ENCODE peak calls at places on chromosomes 5 and 9, in four cellular contexts. Y, H, N and M are unnamed samples. For H3K27me3, H3K4me1 and H3K36me3, the result is how much of the 10 kb centered on the place peaks cover.

GRCh38 chr5:176647870-176648466 is 684 bp downstream of the TSPAN17 start:
- DNase-seq in Y (peak), H (peak), N (peak), M (no peak)

GRCh38 chr9:87671925-87672324 is 54.0 kb upstream of the CTSL start:
- DNase-seq in Y (no peak), H (no peak), N (no peak), M (no peak)

GRCh38 chr9:129888085-129888808 is 53.0 kb downstream of the USP20 start:
- DNase-seq in Y (no peak), H (peak), N (no peak), M (no peak)

GRCh38 chr9:134597957-134598883 is 43.4 kb upstream of the COL5A1 start:
- DNase-seq in Y (no peak), H (no peak), N (no peak), M (no peak)

GRCh38 chr5:132354828-132355765 is 14.4 kb upstream of the SLC22A5 start:
- DNase-seq in Y (no peak), H (no peak), N (no peak), M (no peak)

GRCh38 chr9:137069508-137070071 is 767 bp downstream of the SAPCD2 start:
- DNase-seq in Y (no peak), H (no peak), N (no peak), M (peak)

GRCh38 chr5:170390472-170390871 is 1.3 kb upstream of the KCNMB1 start:
- DNase-seq in Y (no peak), H (no peak), N (no peak), M (no peak)

GRCh38 chr5:431001-431710 is 11.8 kb upstream of the EXOC3 start:
- DNase-seq in Y (no peak), H (peak), N (peak), M (no peak)

GRCh38 chr5:14143509-14143842 is 334 bp downstream of the TRIO start:
- DNase-seq in Y (no peak), H (no peak), N (no peak), M (no peak)

GRCh38 chr5:94316916-94317838 is 301.2 kb downstream of the KIAA0825 start:
- DNase-seq in Y (no peak), H (no peak), N (no peak), M (no peak)

GRCh38 chr5:67431191-67431590 is 234.6 kb upstream of the CD180 start:
- DNase-seq in Y (peak), H (no peak), N (no peak), M (no peak)

GRCh38 chr5:147400836-147401235 is 109.0 kb downstream of the DPYSL3 start:
- DNase-seq in Y (peak), H (no peak), N (no peak), M (no peak)

GRCh38 chr5:150069619-150070276 is 16.6 kb downstream of the CSF1R start:
- DNase-seq in Y (no peak), H (no peak), N (peak), M (peak)

GRCh38 chr5:124628721-124629596 is 117.5 kb downstream of the ZNF608 start:
- DNase-seq in Y (peak), H (peak), N (no peak), M (peak)

GRCh38 chr5:11182441-11183080 is 421.5 kb upstream of the DAP start:
- DNase-seq in Y (peak), H (peak), N (no peak), M (no peak)

GRCh38 chr9:115921301-115921700 is 232.3 kb upstream of the PAPPA start:
- DNase-seq in Y (peak), H (no peak), N (no peak), M (no peak)

GRCh38 chr5:80069251-80069650 is 34.1 kb downstream of the THBS4 start:
- DNase-seq in Y (no peak), H (no peak), N (no peak), M (no peak)

GRCh38 chr9:136044207-136044970 is 50.7 kb downstream of the NACC2 start:
- DNase-seq in Y (no peak), H (no peak), N (no peak), M (peak)

GRCh38 chr9:1267581-1267980 is 217.4 kb downstream of the DMRT2 start:
- DNase-seq in Y (no peak), H (no peak), N (no peak), M (no peak)

GRCh38 chr9:129235931-129236331 is 57.9 kb upstream of the IER5L start:
- DNase-seq in Y (no peak), H (peak), N (peak), M (no peak)

GRCh38 chr9:105264380-105264779 is 19.9 kb downstream of the SLC44A1 start:
- DNase-seq in Y (peak), H (no peak), N (no peak), M (no peak)

GRCh38 chr5:150522504-150523464 is 14.9 kb downstream of the NDST1 start:
- DNase-seq in Y (no peak), H (no peak), N (no peak), M (no peak)

GRCh38 chr9:35976726-35977125 is 18.8 kb upstream of the OR2S2 start:
- DNase-seq in Y (no peak), H (no peak), N (no peak), M (no peak)

GRCh38 chr5:148956632-148957385 is 106.1 kb downstream of the SH3TC2 start:
- DNase-seq in Y (peak), H (peak), N (no peak), M (no peak)

GRCh38 chr5:88659529-88660325 is 223.3 kb downstream of the MEF2C start:
- DNase-seq in Y (peak), H (no peak), N (no peak), M (no peak)

GRCh38 chr5:89071101-89071940 is 188.3 kb upstream of the MEF2C start:
- DNase-seq in Y (peak), H (no peak), N (no peak), M (no peak)

GRCh38 chr9:128024761-128025308 is 42.3 kb downstream of the NAIF1 start:
- DNase-seq in Y (no peak), H (no peak), N (no peak), M (no peak)

GRCh38 chr5:14017904-14018303 is 73.4 kb upstream of the DNAH5 start:
- DNase-seq in Y (no peak), H (no peak), N (no peak), M (no peak)

GRCh38 chr9:92299116-92299515 is 5.6 kb upstream of the IARS1 start:
- DNase-seq in Y (no peak), H (no peak), N (no peak), M (no peak)

GRCh38 chr9:28951945-28952344 is 1378.7 kb upstream of the C9orf72 start:
- DNase-seq in Y (no peak), H (no peak), N (no peak), M (no peak)

GRCh38 chr5:73783823-73784222 is 157.8 kb downstream of the ARHGEF28 start:
- DNase-seq in Y (peak), H (no peak), N (no peak), M (no peak)

GRCh38 chr5:138770977-138771376 is 17.8 kb downstream of the CTNNA1 start:
- DNase-seq in Y (no peak), H (no peak), N (no peak), M (no peak)

GRCh38 chr9:75891277-75892167 is 1.0 kb downstream of the PCSK5 start:
- DNase-seq in Y (peak), H (peak), N (peak), M (no peak)

GRCh38 chr5:76524101-76524835 is 98.9 kb downstream of the F2RL2 start:
- DNase-seq in Y (peak), H (no peak), N (no peak), M (no peak)

GRCh38 chr9:81264516-81264915 is 424.8 kb downstream of the TLE1 start:
- DNase-seq in Y (peak), H (no peak), N (no peak), M (no peak)

GRCh38 chr9:36151306-36152210 is 15.0 kb downstream of the GLIPR2 start:
- DNase-seq in Y (peak), H (no peak), N (peak), M (no peak)

GRCh38 chr9:105063665-105064247 is 135.8 kb upstream of the ABCA1 start:
- DNase-seq in Y (peak), H (peak), N (no peak), M (no peak)

GRCh38 chr5:123708074-123708806 is 196.3 kb downstream of the CSNK1G3 start:
- DNase-seq in Y (peak), H (no peak), N (no peak), M (no peak)

GRCh38 chr9:93812410-93812668 is 142.8 kb downstream of the BARX1 start:
- DNase-seq in Y (no peak), H (no peak), N (no peak), M (no peak)

GRCh38 chr5:97297063-97297715 is 114.1 kb upstream of the RIOK2 start:
- DNase-seq in Y (peak), H (peak), N (no peak), M (no peak)

DNA sequence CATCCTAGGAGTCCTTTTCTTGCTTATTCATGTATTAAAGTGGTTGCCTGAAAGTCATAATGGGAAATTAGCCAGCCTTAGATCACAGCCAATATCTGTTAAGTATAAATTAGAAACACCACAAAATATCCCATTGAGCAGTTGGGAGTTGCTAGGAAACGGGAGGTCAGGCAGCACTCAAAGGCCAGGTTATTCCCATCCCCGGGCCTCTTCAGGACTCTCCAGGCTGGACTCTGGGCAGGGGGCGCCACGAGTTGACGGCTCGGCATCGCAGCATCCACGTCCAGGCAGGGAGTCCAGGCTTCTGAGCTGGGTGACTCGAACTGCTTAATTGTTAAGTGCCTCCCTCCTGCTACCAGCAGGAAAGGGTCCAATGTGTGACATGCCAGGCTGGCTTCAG is 116.8 kb upstream of the RETREG1 start:
- DNase-seq in Y (no peak), H (no peak), N (no peak), M (no peak)
- H3K27me3 ChIP-seq in Y (under half), H (under half), N (under half), M (under half)

GRCh38 chr5:178213748-178214151 is 9.4 kb downstream of the HNRNPAB start:
- DNase-seq in Y (no peak), H (no peak), N (no peak), M (no peak)
- H3K4me1 ChIP-seq in Y (under half), H (under half), N (under half), M (under half)

GRCh38 chr5:168557389-168557788 is 21.8 kb downstream of the PANK3 start:
- DNase-seq in Y (no peak), H (no peak), N (no peak), M (no peak)

GRCh38 chr5:168549554-168549953 is 20.4 kb downstream of the FBLL1 start:
- DNase-seq in Y (no peak), H (no peak), N (no peak), M (no peak)

GRCh38 chr5:168553377-168554130 is 24.4 kb downstream of the FBLL1 start:
- DNase-seq in Y (no peak), H (no peak), N (no peak), M (no peak)

GRCh38 chr5:168552146-168552545 is 23.0 kb downstream of the FBLL1 start:
- DNase-seq in Y (peak), H (no peak), N (no peak), M (no peak)
- H3K36me3 ChIP-seq in Y (under half), H (under half), N (under half), M (under half)

GRCh38 chr9:131835132-131835910 is 95.4 kb upstream of the RAPGEF1 start:
- DNase-seq in Y (no peak), H (no peak), N (no peak), M (no peak)

GRCh38 chr9:131833083-131833482 is 93.2 kb upstream of the RAPGEF1 start:
- DNase-seq in Y (no peak), H (no peak), N (no peak), M (no peak)

GRCh38 chr9:131834721-131835120 is 94.8 kb upstream of the RAPGEF1 start:
- DNase-seq in Y (no peak), H (no peak), N (no peak), M (no peak)

GRCh38 chr9:131836021-131836420 is 96.1 kb upstream of the RAPGEF1 start:
- DNase-seq in Y (no peak), H (no peak), N (no peak), M (no peak)

DNA sequence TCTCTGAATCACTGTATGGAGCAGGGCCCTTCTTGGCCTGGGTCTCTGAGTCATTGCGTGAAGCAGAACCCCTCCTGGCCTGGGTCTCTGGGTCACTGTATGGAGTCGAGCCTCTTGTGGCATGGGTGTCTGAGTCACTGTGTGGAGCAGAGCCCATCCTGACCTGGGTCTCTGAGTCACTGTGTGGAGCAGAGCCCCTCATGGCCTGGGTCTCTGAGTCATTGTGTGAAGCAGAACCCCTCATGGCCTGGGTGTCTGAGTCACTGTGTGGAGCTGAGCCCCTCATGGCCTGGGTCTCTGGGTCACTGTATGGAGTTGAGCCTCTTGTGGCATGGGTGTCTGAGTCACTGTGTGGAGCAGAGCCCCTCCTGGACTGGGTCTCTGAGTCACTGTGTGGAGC is 94.0 kb upstream of the RAPGEF1 start:
- DNase-seq in Y (peak), H (no peak), N (no peak), M (no peak)
- H3K27me3 ChIP-seq in Y (under half), H (under half), N (under half), M (half or more)

DNA sequence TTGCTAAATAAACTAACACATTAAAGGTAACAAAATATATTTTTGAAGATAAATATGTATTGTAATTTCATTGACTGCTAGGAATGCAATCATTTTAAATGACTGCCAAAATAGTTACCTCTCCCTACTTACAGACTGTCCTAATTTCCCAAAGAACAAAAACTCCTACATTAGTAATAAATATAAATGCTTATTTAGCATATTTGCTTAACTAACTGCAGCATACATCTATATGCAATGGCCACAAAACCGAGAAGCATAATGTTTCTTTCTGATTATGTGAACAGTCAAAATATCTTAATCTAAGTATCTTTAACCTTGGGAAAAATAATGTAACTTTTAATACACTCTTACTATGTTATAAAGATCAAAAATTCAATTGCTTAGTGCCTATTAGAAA is 431.7 kb downstream of the HCN1 start:
- DNase-seq in Y (no peak), H (no peak), N (no peak), M (no peak)
- H3K4me1 ChIP-seq in Y (under half), H (under half), N (under half), M (under half)